ENCODE peak calls at places on chromosome 21, in four cellular contexts. V is cardiac fibroblast, D is body of pancreas, F is epithelial cell of esophagus. X is an unnamed sample.

GRCh38 chr21:18350216-18350615 is 53.4 kb downstream of the TMPRSS15 start:
- DNase-seq in F (no peak), D (no peak), V (no peak), X (peak)

GRCh38 chr21:14687277-14687642 is 141.1 kb upstream of the SAMSN1 start:
- DNase-seq in V (no peak), D (no peak), F (no peak), X (peak)

GRCh38 chr21:25573409-25574206 is 33.7 kb downstream of the MRPL39 start:
- DNase-seq in F (peak), V (peak), D (no peak), X (peak)

GRCh38 chr21:16285646-16286223 is 556.0 kb downstream of the USP25 start:
- DNase-seq in D (no peak), F (no peak), V (no peak), X (no peak)

GRCh38 chr21:25501996-25502665 is 105.2 kb downstream of the MRPL39 start:
- DNase-seq in V (no peak), D (no peak), F (peak), X (no peak)

GRCh38 chr21:25459993-25460392 is 147.3 kb downstream of the MRPL39 start:
- DNase-seq in D (no peak), V (no peak), F (no peak), X (no peak)

GRCh38 chr21:22145555-22145954 is 1147.3 kb downstream of the NCAM2 start:
- DNase-seq in D (no peak), F (no peak), V (no peak), X (no peak)

GRCh38 chr21:37557261-37557950 is 190.8 kb downstream of the DYRK1A start:
- DNase-seq in D (no peak), F (no peak), V (no peak), X (no peak)

GRCh38 chr21:41601573-41602371 is 93.8 kb upstream of the TMPRSS2 start:
- DNase-seq in F (peak), V (peak), D (no peak), X (peak)

DNA sequence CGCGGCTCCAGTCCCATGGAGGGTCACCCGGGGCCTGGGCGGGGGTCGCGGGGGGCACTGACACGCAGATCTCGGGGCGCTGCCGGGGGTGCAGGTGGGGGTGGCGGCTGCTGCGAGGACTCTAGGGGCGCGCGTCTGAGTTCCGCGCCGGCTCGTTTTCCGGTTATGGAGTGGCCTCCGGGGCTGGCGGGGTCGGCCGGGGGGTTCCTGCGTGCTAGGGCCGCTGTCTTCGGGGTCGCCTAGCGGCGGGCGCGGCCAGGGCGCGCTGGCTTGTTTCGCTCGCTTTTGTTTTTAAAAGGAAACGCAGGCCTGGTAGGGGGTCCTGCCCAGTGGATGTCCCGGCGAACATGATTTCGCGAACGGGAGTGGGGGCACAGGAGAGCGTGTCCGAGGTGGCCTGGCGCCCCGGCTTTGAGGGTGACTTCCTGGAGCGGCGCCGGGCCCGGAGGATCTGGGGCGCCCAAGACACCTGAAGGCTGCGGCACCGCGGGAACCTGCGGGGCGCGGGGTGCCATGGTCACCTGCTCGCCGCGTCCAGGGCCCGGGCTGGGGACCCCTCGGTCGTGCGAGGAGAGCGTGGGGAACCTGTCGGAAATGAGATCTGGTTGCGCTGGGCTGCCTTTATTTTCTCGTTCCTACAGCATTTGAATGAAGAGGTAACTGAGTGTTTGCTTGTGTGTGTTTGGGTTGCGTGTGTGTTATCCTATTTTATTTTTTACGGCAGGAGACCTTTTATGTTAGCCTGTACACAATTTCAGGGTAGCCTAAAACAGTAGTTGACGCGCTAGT is 618 bp downstream of the ETS2 start:
- DNase-seq in D (peak), F (no peak), V (no peak), X (no peak)
- TF ChIP-seq CTCF in D (no peak), F (no peak), V (no peak), X (peak)

GRCh38 chr21:34669149-34669879 is 520 bp downstream of the CLIC6 start:
- DNase-seq in V (no peak), D (no peak), F (no peak), X (no peak)
- H3K4me3 ChIP-seq in V (peak), D (no peak), F (no peak), X (no peak)

GRCh38 chr21:30340714-30341573 is 3.5 kb upstream of the KRTAP27-1 start:
- DNase-seq in V (peak), D (peak), F (peak), X (peak)
- TF ChIP-seq CTCF in V (peak), D (peak), F (peak), X (peak)

GRCh38 chr21:44931501-44932365 is 8.1 kb upstream of the SLX9 start:
- DNase-seq in D (no peak), V (no peak), F (no peak), X (no peak)

GRCh38 chr21:44929799-44930542 is 9.3 kb upstream of the ITGB2 start:
- DNase-seq in F (no peak), D (no peak), V (no peak), X (no peak)

GRCh38 chr21:44929242-44929798 is 8.6 kb upstream of the ITGB2 start:
- DNase-seq in V (no peak), D (no peak), F (no peak), X (no peak)

GRCh38 chr21:44931137-44931500 is 8.7 kb upstream of the SLX9 start:
- DNase-seq in V (peak), F (no peak), D (no peak), X (peak)

GRCh38 chr21:44930543-44930981 is 9.3 kb upstream of the SLX9 start:
- DNase-seq in F (no peak), V (no peak), D (no peak), X (no peak)
- H3K4me3 ChIP-seq in F (no peak), V (no peak), D (no peak), X (no peak)

DNA sequence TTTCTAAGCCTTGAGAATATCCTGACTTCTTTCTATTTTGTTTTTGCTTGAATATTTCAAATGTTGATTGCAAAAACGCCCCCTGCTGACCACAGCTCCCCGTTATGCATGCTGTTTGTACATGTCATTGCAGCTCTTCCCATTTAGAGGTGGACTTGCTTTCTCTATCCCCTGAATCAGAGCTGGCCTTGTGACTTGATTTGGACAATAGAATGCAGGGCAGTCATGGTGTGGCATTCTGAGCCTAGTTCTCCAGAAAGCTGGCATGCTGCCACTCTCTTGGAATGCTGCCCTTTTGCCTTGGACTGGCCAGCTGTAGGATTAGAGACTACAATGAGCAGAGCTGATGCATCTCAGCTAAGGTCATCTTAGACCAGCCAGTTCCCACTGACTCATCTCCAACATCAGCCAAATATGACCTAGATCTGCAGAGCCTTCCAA is 1561.5 kb downstream of the MRPL39 start:
- DNase-seq in D (peak), V (peak), F (no peak), X (peak)
- TF ChIP-seq CTCF in D (peak), V (peak), F (no peak), X (peak)

GRCh38 chr21:42732033-42732410 is 78.6 kb downstream of the PDE9A start:
- DNase-seq in V (no peak), D (no peak), F (no peak), X (no peak)

GRCh38 chr21:42733874-42734273 is 80.5 kb downstream of the PDE9A start:
- DNase-seq in V (no peak), D (no peak), F (no peak), X (no peak)

GRCh38 chr21:42734323-42734971 is 81.0 kb downstream of the PDE9A start:
- DNase-seq in V (no peak), F (no peak), D (no peak), X (no peak)

GRCh38 chr21:42731264-42732032 is 78.0 kb downstream of the PDE9A start:
- DNase-seq in F (peak), V (no peak), D (no peak), X (no peak)

GRCh38 chr21:42733037-42733632 is 79.7 kb downstream of the PDE9A start:
- DNase-seq in D (no peak), V (no peak), F (no peak), X (no peak)
- H3K4me3 ChIP-seq in D (no peak), V (no peak), F (no peak), X (no peak)

DNA sequence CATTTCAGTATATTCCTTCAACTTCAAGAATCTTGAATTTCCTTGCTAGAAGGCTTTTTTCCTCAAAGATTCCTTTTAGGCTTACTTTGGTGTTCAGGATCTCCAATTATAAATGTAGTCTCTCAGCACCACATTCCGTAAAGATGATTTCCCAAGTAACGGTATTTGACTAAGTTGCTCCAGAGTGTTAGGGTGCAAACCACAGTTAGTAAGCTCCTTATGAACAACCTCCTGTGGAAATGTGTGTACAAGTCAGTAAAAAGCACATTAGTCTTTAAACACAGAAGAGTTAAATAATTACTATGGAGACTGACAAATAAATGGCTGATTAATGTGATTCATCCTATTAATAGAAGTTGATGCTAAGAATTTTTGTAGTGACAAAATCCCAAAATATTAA is 10.3 kb downstream of the DONSON start:
- DNase-seq in F (no peak), D (no peak), V (peak), X (peak)
- TF ChIP-seq CTCF in F (no peak), D (no peak), V (no peak), X (no peak)

DNA sequence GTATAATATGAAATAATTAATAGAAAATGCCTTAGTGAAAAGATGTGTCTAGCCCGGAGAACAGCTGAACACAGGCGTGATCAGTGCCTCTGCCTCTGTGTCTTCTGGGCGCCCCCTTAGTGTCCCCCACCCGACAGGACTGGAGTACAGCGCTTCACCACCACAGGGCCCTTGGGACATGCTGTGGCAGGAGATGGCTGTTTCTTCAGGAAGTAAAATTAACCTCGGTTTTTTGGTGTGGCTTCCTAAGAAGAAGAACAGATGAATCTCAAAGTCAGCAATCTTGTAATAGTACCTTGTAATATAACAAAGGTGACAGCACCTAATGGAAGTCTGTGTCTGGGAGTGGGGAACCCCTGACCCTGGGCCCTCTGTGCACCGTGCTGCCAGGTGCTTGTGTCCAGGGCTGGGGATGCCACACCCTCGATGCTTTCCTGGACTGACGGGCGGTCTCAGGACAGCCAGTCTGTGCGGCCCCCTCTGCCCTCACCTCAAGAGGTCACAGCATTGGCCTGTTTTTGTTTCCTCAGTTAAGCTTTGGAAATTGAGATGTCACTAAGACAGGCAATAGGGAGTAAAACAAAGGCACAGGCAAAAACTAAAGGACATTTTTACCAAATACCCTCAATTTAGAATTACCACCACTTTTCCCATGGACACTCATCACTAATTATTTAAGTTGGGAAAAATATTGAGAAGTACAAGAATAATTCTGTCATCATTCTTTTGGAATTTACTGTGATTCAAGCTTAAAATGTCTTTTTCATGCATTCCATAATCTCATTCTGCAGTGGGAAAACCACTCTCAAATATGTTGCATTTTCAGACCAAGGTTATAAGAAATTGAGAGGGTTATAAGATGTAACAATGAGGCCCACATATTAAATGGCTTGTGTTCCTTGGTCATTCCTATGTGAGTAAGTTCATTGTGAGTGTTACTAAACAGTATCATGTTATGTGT is 79.3 kb downstream of the ADARB1 start:
- DNase-seq in F (no peak), D (no peak), V (no peak), X (peak)
- H3K4me3 ChIP-seq in F (no peak), D (no peak), V (no peak), X (no peak)

GRCh38 chr21:45820171-45821091 is 161.1 kb upstream of the COL6A1 start:
- DNase-seq in D (peak), V (peak), F (peak), X (peak)
- TF ChIP-seq CTCF in D (peak), V (peak), F (peak), X (peak)

GRCh38 chr21:36477559-36477958 is 2.4 kb downstream of the CLDN14 start:
- DNase-seq in V (no peak), F (no peak), D (no peak), X (no peak)

GRCh38 chr21:36477001-36477400 is 2.9 kb downstream of the CLDN14 start:
- DNase-seq in F (no peak), V (no peak), D (no peak), X (no peak)

GRCh38 chr21:36478941-36479340 is 981 bp downstream of the CLDN14 start:
- DNase-seq in D (no peak), F (peak), V (peak), X (no peak)

GRCh38 chr21:36479415-36480402 is at the start of gene CLDN14:
- DNase-seq in V (no peak), F (peak), D (no peak), X (peak)

DNA sequence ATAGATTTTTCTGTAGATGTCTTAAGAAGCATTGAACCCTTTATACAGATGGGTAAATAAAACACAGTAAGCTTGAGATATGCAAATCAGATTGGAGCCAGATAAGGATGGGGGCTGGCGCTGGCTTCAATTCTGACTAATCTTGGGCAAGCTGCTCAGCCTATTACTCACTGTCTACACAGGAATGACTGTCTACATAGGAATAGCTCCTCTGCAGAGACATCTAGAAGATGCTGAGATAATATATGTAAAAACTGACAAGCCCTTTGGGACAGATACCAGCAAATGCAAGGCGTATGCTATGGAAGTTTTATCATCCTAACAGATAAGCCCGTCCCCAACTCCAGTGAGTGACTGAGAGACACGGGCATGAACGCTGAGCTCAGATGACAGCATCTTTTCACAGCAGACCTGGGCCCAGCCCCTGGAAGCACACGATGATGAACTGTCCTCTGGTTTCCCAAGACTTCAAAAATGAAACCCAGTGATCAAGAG is 1.7 kb downstream of the CLDN14 start:
- DNase-seq in V (peak), F (peak), D (no peak), X (peak)
- H3K4me3 ChIP-seq in V (no peak), F (no peak), D (no peak), X (no peak)